ENCODE peak calls at places on chromosome 13, in five cellular contexts. R is AG09309, G is GM20000, I is cardiac fibroblast, E is Calu3. W is an unnamed sample.

GRCh38 chr13:109989686-109990085 is 203.3 kb upstream of the IRS2 start:
- DNase-seq in R (no peak), I (peak), E (no peak), G (no peak), W (no peak)

GRCh38 chr13:37192986-37193385 is 87.5 kb upstream of the CSNK1A1L start:
- DNase-seq in R (no peak), I (peak), E (no peak), G (no peak), W (no peak)

GRCh38 chr13:40082644-40083043 is 427.2 kb downstream of the COG6 start:
- DNase-seq in G (no peak), R (no peak), E (no peak), I (peak), W (no peak)

GRCh38 chr13:45055902-45056648 is 64.2 kb upstream of the GTF2F2 start:
- DNase-seq in R (peak), I (peak), G (no peak), E (no peak), W (no peak)

GRCh38 chr13:51666316-51666715 is 82.1 kb downstream of the WDFY2 start:
- DNase-seq in I (no peak), R (no peak), G (no peak), E (no peak), W (no peak)

GRCh38 chr13:102347490-102347889 is 54.4 kb downstream of the FGF14 start:
- DNase-seq in G (no peak), I (no peak), R (no peak), E (no peak), W (no peak)

GRCh38 chr13:112820318-112820717 is 130.5 kb downstream of the ATP11A start:
- DNase-seq in I (no peak), R (no peak), G (no peak), E (no peak), W (no peak)

GRCh38 chr13:42001580-42001979 is 40.7 kb upstream of the VWA8 start:
- DNase-seq in R (peak), G (no peak), I (peak), E (peak), W (peak)

GRCh38 chr13:114100446-114101320 is 31.7 kb downstream of the RASA3 start:
- DNase-seq in G (peak), R (no peak), E (no peak), I (peak), W (no peak)

GRCh38 chr13:93963266-93964131 is 516.0 kb downstream of the DCT start:
- DNase-seq in E (no peak), I (peak), R (peak), G (no peak), W (no peak)

GRCh38 chr13:34391071-34391470 is 551.0 kb upstream of the NBEA start:
- DNase-seq in I (no peak), E (no peak), G (no peak), R (peak), W (no peak)

GRCh38 chr13:112968380-112968909 is 569 bp upstream of the MCF2L start:
- DNase-seq in I (no peak), E (peak), R (no peak), G (peak), W (no peak)

GRCh38 chr13:39369161-39369890 is 233.7 kb downstream of the LHFPL6 start:
- DNase-seq in G (no peak), E (no peak), I (no peak), R (no peak), W (no peak)

GRCh38 chr13:34334984-34335661 is 517.2 kb downstream of the RFC3 start:
- DNase-seq in G (no peak), R (no peak), E (no peak), I (no peak), W (no peak)

GRCh38 chr13:60887711-60888110 is 490.7 kb downstream of the TDRD3 start:
- DNase-seq in G (no peak), R (no peak), E (no peak), I (no peak), W (no peak)

GRCh38 chr13:98751397-98752110 is 918 bp downstream of the SLC15A1 start:
- DNase-seq in E (no peak), R (no peak), G (no peak), I (peak), W (peak)

GRCh38 chr13:85816413-85816812 is 17.2 kb upstream of the SLITRK6 start:
- DNase-seq in R (no peak), I (no peak), G (no peak), E (no peak), W (no peak)

GRCh38 chr13:53782400-53783030 is 753.9 kb downstream of the OLFM4 start:
- DNase-seq in R (peak), E (peak), G (peak), I (peak), W (peak)

GRCh38 chr13:83773961-83774360 is 108.3 kb downstream of the SLITRK1 start:
- DNase-seq in G (no peak), I (no peak), E (no peak), R (no peak), W (no peak)

GRCh38 chr13:39499580-39499979 is 103.4 kb downstream of the LHFPL6 start:
- DNase-seq in R (no peak), I (no peak), G (no peak), E (no peak), W (no peak)

GRCh38 chr13:76889254-76889653 is 3.0 kb upstream of the KCTD12 start:
- DNase-seq in G (no peak), E (no peak), I (no peak), R (no peak), W (no peak)

GRCh38 chr13:102726430-102726829 is 31.6 kb upstream of the METTL21C start:
- DNase-seq in G (peak), E (no peak), R (no peak), I (no peak), W (no peak)

DNA sequence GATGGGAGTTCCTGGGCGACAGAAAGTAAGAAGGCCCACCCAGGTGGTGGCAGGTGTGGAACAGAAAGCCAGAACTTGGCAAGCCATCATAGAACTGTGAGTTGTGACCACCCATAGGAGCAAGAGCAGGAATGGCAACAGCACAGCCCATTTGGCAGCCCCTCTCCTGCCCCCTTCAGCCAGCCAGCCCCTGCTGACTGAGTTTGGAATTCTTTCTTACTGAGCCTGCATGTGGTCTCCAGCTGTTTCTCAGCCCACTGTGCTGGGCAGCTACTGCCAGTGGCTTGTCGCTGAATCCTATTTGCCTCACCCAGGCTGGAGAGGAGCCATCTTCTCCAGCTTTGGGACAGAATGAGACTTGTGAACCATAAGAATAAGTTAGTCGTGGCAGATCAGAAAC is 28.3 kb downstream of the CNMD start:
- DNase-seq in R (no peak), G (no peak), E (no peak), I (no peak), W (peak)
- TF ChIP-seq CTCF in R (no peak), G (no peak), E (no peak), I (no peak), W (no peak)

DNA sequence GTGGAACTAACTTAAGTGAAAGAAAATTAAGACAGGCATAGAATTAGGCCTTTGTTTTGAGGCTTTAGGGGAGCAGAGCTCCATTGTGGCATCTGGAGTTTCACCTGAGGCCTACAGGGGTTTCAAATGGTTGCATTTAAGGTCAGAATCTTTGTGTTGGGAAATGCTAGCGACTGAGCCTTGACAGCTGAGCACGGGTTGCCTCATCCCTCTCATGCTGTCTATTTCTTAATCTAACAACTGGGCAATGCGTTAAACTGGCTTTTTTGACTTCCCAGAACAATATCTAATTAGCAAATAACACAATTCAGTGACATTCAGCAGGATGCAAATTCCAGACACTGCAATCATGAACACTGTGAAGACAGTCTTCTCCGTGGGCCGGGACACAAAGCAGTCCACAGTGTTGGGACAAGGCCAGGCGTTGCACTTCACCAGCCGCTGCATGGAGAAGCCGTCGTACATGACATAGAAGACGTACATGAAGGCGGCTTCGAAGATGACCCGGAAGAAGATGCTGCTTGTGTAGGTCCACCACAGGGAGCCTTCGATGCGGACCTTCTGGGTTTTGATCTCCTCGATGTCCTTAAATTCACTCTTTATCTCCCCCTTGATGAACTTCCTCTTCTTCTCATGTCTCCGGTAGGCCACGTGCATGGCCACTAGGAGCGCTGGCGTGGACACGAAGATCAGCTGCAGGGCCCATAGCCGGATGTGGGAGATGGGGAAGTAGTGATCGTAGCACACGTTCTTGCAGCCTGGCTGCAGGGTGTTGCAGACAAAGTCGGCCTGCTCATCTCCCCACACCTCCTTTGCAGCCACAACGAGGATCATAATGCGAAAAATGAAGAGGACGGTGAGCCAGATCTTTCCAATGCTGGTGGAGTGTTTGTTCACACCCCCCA is 3.8 kb downstream of the GJB2 start:
- DNase-seq in I (no peak), R (no peak), G (no peak), E (no peak), W (no peak)
- TF ChIP-seq CTCF in I (no peak), R (no peak), G (peak), E (no peak), W (peak)

GRCh38 chr13:65656740-65657329 is 1573.3 kb downstream of the PCDH9 start:
- DNase-seq in I (peak), E (no peak), R (no peak), G (peak), W (no peak)
- TF ChIP-seq CTCF in I (peak), E (no peak), R (peak), G (peak), W (peak)

GRCh38 chr13:90867336-90867683 is 480.2 kb upstream of the MIR17HG start:
- DNase-seq in I (peak), R (peak), E (peak), G (peak), W (peak)

GRCh38 chr13:90868321-90868920 is 479.1 kb upstream of the MIR17HG start:
- DNase-seq in I (peak), R (no peak), E (peak), G (no peak), W (peak)

GRCh38 chr13:90869580-90869979 is 477.9 kb upstream of the MIR17HG start:
- DNase-seq in R (no peak), G (no peak), E (no peak), I (no peak), W (no peak)

DNA sequence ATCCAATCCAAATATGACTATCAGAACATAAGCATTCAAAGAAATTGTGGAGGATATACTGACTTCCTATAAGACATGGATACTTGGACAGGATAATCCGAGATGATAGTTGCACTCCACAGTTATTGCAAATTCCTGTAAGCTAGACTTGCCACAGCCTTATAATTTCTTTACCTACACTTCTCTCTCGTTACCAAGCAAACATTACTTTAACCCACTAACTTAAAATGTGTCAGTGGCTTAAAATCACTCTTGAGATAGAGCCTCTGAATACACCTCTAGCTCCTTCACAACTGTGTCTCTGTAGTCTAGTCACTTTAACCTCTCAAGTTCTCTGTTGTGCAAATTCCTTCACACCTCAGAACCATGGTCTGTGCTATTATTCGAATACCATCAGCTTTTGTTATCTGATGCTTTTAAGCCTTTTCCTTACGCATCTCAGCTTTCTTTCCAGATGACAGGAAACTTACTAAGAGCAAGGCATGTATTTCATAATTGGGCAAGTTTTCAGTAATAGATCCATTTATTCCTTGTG is 474.9 kb upstream of the MIR17HG start:
- DNase-seq in I (no peak), E (no peak), R (no peak), G (no peak), W (no peak)
- TF ChIP-seq CTCF in I (no peak), E (no peak), R (no peak), G (no peak), W (no peak)

W was measured in endothelial cell.